ENCODE peak calls at places on chromosomes 13 and 19, in six cellular contexts. W is pancreas, F is psoas muscle, L is EL, B is NCI-H1105 treated with DMSO at 0.1 percent for 48 hours, D is NCI-H2029 treated with DMSO at 0.1 percent for 48 hours. H is an unnamed sample.

GRCh38 chr19:14091885-14092462 is 1.4 kb upstream of the SAMD1 start:
- DNase-seq in B (peak), F (no peak), D (no peak), L (no peak), W (no peak), H (no peak)

GRCh38 chr19:35288331-35288730 is 3.6 kb upstream of the MAG start:
- DNase-seq in L (no peak), W (no peak), F (no peak), D (no peak), B (no peak), H (no peak)

GRCh38 chr19:30606114-30607050 is 234.2 kb downstream of the ZNF536 start:
- DNase-seq in D (no peak), L (no peak), W (no peak), B (no peak), F (no peak), H (no peak)

GRCh38 chr13:69793803-69794453 is 313.7 kb upstream of the ATXN8OS start:
- DNase-seq in W (no peak), L (no peak), D (no peak), B (no peak), F (no peak), H (no peak)

GRCh38 chr19:35044317-35045117 is 3.0 kb downstream of the HPN start:
- DNase-seq in W (peak), B (peak), D (peak), L (peak), F (peak), H (peak)

GRCh38 chr13:100506154-100506553 is 82.4 kb downstream of the GGACT start:
- DNase-seq in F (no peak), L (no peak), W (no peak), D (no peak), B (no peak), H (no peak)

GRCh38 chr19:46111376-46111775 is 13.1 kb downstream of the IGFL3 start:
- DNase-seq in B (no peak), L (no peak), F (no peak), W (no peak), D (no peak), H (no peak)

GRCh38 chr19:32558607-32559228 is 22.3 kb upstream of the PDCD5 start:
- DNase-seq in W (no peak), F (no peak), L (no peak), D (no peak), B (no peak), H (no peak)

GRCh38 chr13:39874331-39875055 is 219.0 kb downstream of the COG6 start:
- DNase-seq in W (no peak), D (no peak), L (no peak), B (no peak), F (no peak), H (no peak)

GRCh38 chr19:21045028-21045427 is 24.6 kb downstream of the ZNF430 start:
- DNase-seq in F (no peak), D (no peak), W (no peak), B (no peak), L (no peak), H (no peak)

GRCh38 chr13:50361282-50361681 is 346.0 kb downstream of the KCNRG start:
- DNase-seq in B (no peak), W (no peak), D (no peak), F (no peak), L (no peak), H (no peak)

GRCh38 chr13:72437458-72437857 is 290.0 kb downstream of the MZT1 start:
- DNase-seq in L (peak), W (no peak), F (no peak), D (no peak), B (no peak), H (no peak)

GRCh38 chr19:48659768-48660167 is 13.0 kb downstream of the NTN5 start:
- DNase-seq in B (no peak), W (no peak), F (no peak), D (no peak), L (no peak), H (no peak)

GRCh38 chr13:66657165-66657895 is 572.8 kb downstream of the PCDH9 start:
- DNase-seq in F (peak), B (peak), W (peak), D (peak), L (peak), H (peak)

GRCh38 chr13:31639443-31640163 is 99.7 kb upstream of the RXFP2 start:
- DNase-seq in L (no peak), B (no peak), D (no peak), F (no peak), W (no peak), H (no peak)

GRCh38 chr19:22945560-22945959 is 57.4 kb downstream of the ZNF728 start:
- DNase-seq in F (no peak), L (no peak), W (no peak), B (no peak), D (no peak), H (peak)

GRCh38 chr13:66887088-66887487 is 343.0 kb downstream of the PCDH9 start:
- DNase-seq in F (no peak), W (no peak), B (peak), D (no peak), L (no peak), H (peak)

GRCh38 chr19:49559928-49560327 is 20.4 kb downstream of the NOSIP start:
- DNase-seq in L (no peak), D (no peak), B (no peak), F (no peak), W (no peak), H (no peak)

GRCh38 chr19:22893855-22894270 is 61.8 kb downstream of the ZNF723 start:
- DNase-seq in D (no peak), B (no peak), W (no peak), F (no peak), L (no peak), H (no peak)

GRCh38 chr13:33257786-33258185 is 27.8 kb downstream of the STARD13 start:
- DNase-seq in L (no peak), B (no peak), W (no peak), D (no peak), F (no peak), H (no peak)

GRCh38 chr19:4390017-4390861 is 10.1 kb downstream of the SH3GL1 start:
- DNase-seq in W (no peak), L (peak), F (peak), B (no peak), D (no peak), H (no peak)

GRCh38 chr13:93244141-93244917 is 17.7 kb downstream of the GPC6 start:
- DNase-seq in F (no peak), B (no peak), W (no peak), L (peak), D (no peak), H (no peak)

GRCh38 chr19:5968431-5969373 is 9.2 kb downstream of the RANBP3 start:
- DNase-seq in W (peak), F (no peak), B (peak), L (no peak), D (peak), H (no peak)

GRCh38 chr13:39768962-39769361 is 113.5 kb downstream of the COG6 start:
- DNase-seq in W (no peak), D (no peak), L (no peak), B (no peak), F (no peak), H (no peak)

GRCh38 chr13:29884671-29885424 is 34.4 kb upstream of the UBL3 start:
- DNase-seq in D (no peak), W (no peak), L (no peak), F (no peak), B (no peak), H (no peak)

GRCh38 chr13:35771898-35772297 is 295.4 kb upstream of the MAB21L1 start:
- DNase-seq in D (no peak), B (no peak), F (no peak), L (peak), W (no peak), H (no peak)

GRCh38 chr13:67238277-67238859 is 8.2 kb upstream of the PCDH9 start:
- DNase-seq in D (no peak), F (no peak), L (peak), B (peak), W (no peak), H (no peak)

GRCh38 chr19:18951721-18952281 is 10.8 kb upstream of the HOMER3 start:
- DNase-seq in D (no peak), W (no peak), B (no peak), L (peak), F (no peak), H (no peak)

GRCh38 chr19:3479819-3480215 is 508 bp downstream of the SMIM24 start:
- DNase-seq in W (no peak), F (no peak), D (no peak), B (no peak), L (no peak), H (no peak)